ENCODE peak calls at places on chromosomes 2 and 18, in nine cellular contexts. Q is EL, A is T1000, I is AML-193, B is H7, S is RCC 7860, V is HEK293T, O is adrenal gland, Y is substantia nigra. L is an unnamed sample.

GRCh38 chr2:190668892-190669291 is 20.0 kb downstream of the NAB1 start:
- DNase-seq in B (no peak), Q (peak; percentile 12), V (no peak), A (no peak), Y (no peak), O (no peak), S (no peak), I (no peak), L (no peak)

GRCh38 chr2:230938098-230938497 is 13.1 kb upstream of the GPR55 start:
- DNase-seq in Y (no peak), I (no peak), A (no peak), Q (no peak), O (no peak), B (no peak), S (no peak), V (no peak), L (no peak)

GRCh38 chr18:25099838-25100393 is 252.1 kb downstream of the ZNF521 start:
- DNase-seq in V (no peak), Q (peak; percentile 1), S (no peak), B (no peak), O (no peak), A (no peak), I (no peak), Y (no peak), L (no peak)

GRCh38 chr2:65576861-65577601 is 144.6 kb upstream of the SPRED2 start:
- DNase-seq in B (no peak), O (no peak), Y (no peak), A (peak; percentile 12), S (peak; percentile 93), I (no peak), Q (peak; percentile 94), V (no peak), L (no peak)

GRCh38 chr18:7329036-7329435 is 98.1 kb downstream of the LRRC30 start:
- DNase-seq in O (no peak), Y (no peak), S (no peak), B (no peak), V (no peak), Q (peak; percentile 28), I (no peak), A (no peak), L (no peak)

GRCh38 chr18:35713545-35713944 is 132.0 kb downstream of the GALNT1 start:
- DNase-seq in V (no peak), O (no peak), Y (no peak), A (no peak), I (no peak), B (no peak), Q (peak; percentile 69), S (no peak), L (no peak)

GRCh38 chr18:48932822-48933510 is 17.8 kb downstream of the SMAD7 start:
- DNase-seq in V (no peak), O (no peak), Q (no peak), I (no peak), A (no peak), Y (no peak), B (no peak), S (peak; percentile 66), L (peak; percentile 81)

GRCh38 chr2:31270871-31271270 is 36.9 kb downstream of the EHD3 start:
- DNase-seq in O (no peak), Q (peak; percentile 55), I (no peak), Y (no peak), V (no peak), A (no peak), S (no peak), B (no peak), L (no peak)

GRCh38 chr2:84885111-84885510 is 4.2 kb upstream of the TRABD2A start:
- DNase-seq in B (no peak), I (no peak), V (no peak), O (peak; percentile 23), Y (no peak), S (no peak), Q (no peak), A (no peak), L (no peak)

GRCh38 chr2:112692914-112693313 is 27.9 kb upstream of the NT5DC4 start:
- DNase-seq in B (no peak), S (peak; percentile 24), Y (no peak), V (no peak), A (no peak), O (peak; percentile 10), I (no peak), Q (no peak), L (no peak)

GRCh38 chr2:60119778-60120177 is 433.7 kb downstream of the BCL11A start:
- DNase-seq in Y (no peak), V (no peak), Q (no peak), O (no peak), I (no peak), S (no peak), A (no peak), B (no peak), L (no peak)

GRCh38 chr2:673615-674318 is 3.4 kb downstream of the TMEM18 start:
- DNase-seq in S (peak; percentile 37), I (no peak), A (no peak), V (no peak), O (no peak), Y (no peak), Q (peak; percentile 52), B (peak; percentile 59), L (no peak)

GRCh38 chr2:109020217-109020637 is 31.2 kb upstream of the EDAR start:
- DNase-seq in B (peak; percentile 64), S (no peak), V (no peak), Y (no peak), I (no peak), Q (peak; percentile 53), A (no peak), O (no peak), L (no peak)

GRCh38 chr2:235312571-235312970 is 181.3 kb upstream of the AGAP1 start:
- DNase-seq in B (no peak), V (no peak), S (no peak), I (no peak), A (no peak), Y (no peak), Q (no peak), O (no peak), L (no peak)

GRCh38 chr2:79717364-79718007 is 204.6 kb downstream of the CTNNA2 start:
- DNase-seq in V (no peak), I (no peak), A (peak; percentile 44), Q (peak; percentile 97), S (peak; percentile 99), B (peak; percentile 14), Y (no peak), O (no peak), L (no peak)

GRCh38 chr2:109213646-109214417 is 84.8 kb downstream of the SH3RF3 start:
- DNase-seq in A (peak; percentile 86), Y (no peak), O (peak; percentile 71), S (peak; percentile 46), V (no peak), Q (peak; percentile 81), I (peak; percentile 96), B (no peak), L (peak; percentile 86)

GRCh38 chr2:137208361-137208973 is 443.1 kb downstream of the THSD7B start:
- DNase-seq in Y (no peak), Q (peak; percentile 73), A (peak; percentile 20), I (no peak), O (no peak), B (no peak), V (no peak), S (peak; percentile 92), L (no peak)

GRCh38 chr2:127658641-127659407 is 12.9 kb downstream of the GPR17 start:
- DNase-seq in S (no peak), O (no peak), Q (no peak), I (no peak), B (no peak), Y (no peak), V (no peak), A (no peak), L (no peak)

GRCh38 chr2:200756618-200757321 is 54.9 kb upstream of the BZW1 start:
- DNase-seq in I (no peak), Q (peak; percentile 84), S (peak; percentile 98), A (peak; percentile 44), V (no peak), Y (no peak), O (peak; percentile 72), B (no peak), L (no peak)

GRCh38 chr2:85642725-85643124 is 25.3 kb downstream of the SFTPB start:
- DNase-seq in I (no peak), O (no peak), Q (no peak), B (no peak), A (no peak), Y (no peak), V (no peak), S (no peak), L (no peak)

GRCh38 chr2:149885468-149885867 is 297.9 kb upstream of the MMADHC start:
- DNase-seq in Q (peak; percentile 18), I (no peak), O (no peak), Y (no peak), A (no peak), B (no peak), S (no peak), V (no peak), L (no peak)

GRCh38 chr2:192499476-192499875 is 304.7 kb upstream of the TMEFF2 start:
- DNase-seq in A (no peak), B (no peak), S (no peak), Q (peak; percentile 7), I (no peak), Y (no peak), O (no peak), V (no peak), L (no peak)

GRCh38 chr2:7015007-7015950 is 98.1 kb downstream of the RNF144A start:
- DNase-seq in I (no peak), Y (no peak), V (no peak), A (no peak), Q (no peak), B (no peak), O (peak; percentile 55), S (no peak), L (no peak)

GRCh38 chr2:188787002-188787660 is 187.0 kb upstream of the COL3A1 start:
- DNase-seq in S (peak; percentile 25), V (no peak), Q (peak; percentile 87), B (no peak), I (no peak), Y (no peak), A (no peak), O (no peak), L (no peak)

GRCh38 chr2:219112651-219113338 is 47.8 kb downstream of the NHEJ1 start:
- DNase-seq in A (no peak), Q (no peak), V (no peak), B (no peak), S (no peak), Y (no peak), O (no peak), I (no peak), L (no peak)

GRCh38 chr18:75811156-75811555 is 383.7 kb upstream of the SMIM21 start:
- DNase-seq in Q (no peak), O (no peak), S (no peak), V (no peak), I (no peak), B (no peak), A (no peak), Y (no peak), L (no peak)

GRCh38 chr2:163659224-163659623 is 76.6 kb downstream of the FIGN start:
- DNase-seq in B (no peak), A (no peak), I (no peak), S (peak; percentile 63), O (no peak), Q (peak; percentile 21), Y (no peak), V (no peak), L (no peak)

GRCh38 chr2:1886405-1886992 is 142.2 kb upstream of the PXDN start:
- DNase-seq in O (peak; percentile 86), A (no peak), Y (peak; percentile 39), S (peak; percentile 25), Q (peak; percentile 58), V (peak; percentile 71), B (peak; percentile 85), I (no peak), L (peak; percentile 45)

GRCh38 chr18:78362198-78362597 is 617.4 kb upstream of the SALL3 start:
- DNase-seq in I (no peak), V (no peak), S (no peak), O (no peak), B (no peak), Q (no peak), Y (no peak), A (no peak), L (no peak)

GRCh38 chr18:43785145-43785544 is 507.9 kb upstream of the SYT4 start:
- DNase-seq in I (no peak), A (no peak), S (no peak), Y (no peak), Q (no peak), V (no peak), B (no peak), O (no peak), L (no peak)

GRCh38 chr2:181955010-181955409 is 30.6 kb upstream of the PPP1R1C start:
- DNase-seq in I (no peak), A (no peak), B (no peak), V (no peak), S (no peak), Q (peak; percentile 75), Y (no peak), O (no peak), L (no peak)

L was measured in HL-60.